ENCODE peak calls at places on chromosome 11, in five cellular contexts. U is HCT116, O is H1, E is K562, F is HepG2. Q is an unnamed sample.

GRCh38 chr11:10941429-10941828 is 83.6 kb upstream of the ZBED5 start:
- DNase-seq in U (no peak), O (no peak), E (no peak), F (no peak), Q (no peak)

GRCh38 chr11:81966340-81966739 is 767.3 kb downstream of the FAM181B start:
- DNase-seq in U (no peak), O (no peak), E (no peak), F (no peak), Q (no peak)

GRCh38 chr11:75611823-75612222 is 49.8 kb downstream of the SERPINH1 start:
- DNase-seq in U (no peak), O (no peak), E (no peak), F (no peak), Q (no peak)

GRCh38 chr11:72704783-72705287 is 30.6 kb upstream of the PDE2A start:
- DNase-seq in U (no peak), O (no peak), E (no peak), F (no peak), Q (no peak)

GRCh38 chr11:96779030-96779429 is 389.2 kb downstream of the JRKL start:
- DNase-seq in U (no peak), O (no peak), E (no peak), F (no peak), Q (no peak)

GRCh38 chr11:2271077-2271326 is 614 bp upstream of the ASCL2 start:
- DNase-seq in U (no peak), O (peak; percentile 58), E (peak; percentile 70), F (no peak), Q (no peak)

GRCh38 chr11:65814960-65815565 is 18.7 kb upstream of the SNX32 start:
- DNase-seq in U (no peak), O (no peak), E (no peak), F (no peak), Q (no peak)

GRCh38 chr11:17544181-17544622 is at the start of gene USH1C:
- DNase-seq in U (peak; percentile 29), O (peak; percentile 95), E (peak; percentile 97), F (no peak), Q (no peak)

GRCh38 chr11:128910583-128910982 is 19.4 kb downstream of the KCNJ5 start:
- DNase-seq in U (no peak), O (no peak), E (no peak), F (no peak), Q (no peak)

GRCh38 chr11:23961503-23962338 is 535.1 kb upstream of the LUZP2 start:
- DNase-seq in U (no peak), O (no peak), E (no peak), F (no peak), Q (no peak)

GRCh38 chr11:75277991-75278790 is 37.6 kb downstream of the TPBGL start:
- DNase-seq in U (no peak), O (no peak), E (no peak), F (no peak), Q (no peak)

GRCh38 chr11:61297741-61298140 is 2.6 kb upstream of the VWCE start:
- DNase-seq in U (no peak), O (no peak), E (no peak), F (peak; percentile 29), Q (no peak)

GRCh38 chr11:126959700-126960099 is 40.9 kb downstream of the KIRREL3 start:
- DNase-seq in U (no peak), O (no peak), E (no peak), F (no peak), Q (no peak)

GRCh38 chr11:22927793-22928192 is 67.5 kb upstream of the CCDC179 start:
- DNase-seq in U (no peak), O (no peak), E (no peak), F (no peak), Q (no peak)

GRCh38 chr11:71947498-71947897 is 18.7 kb downstream of the RNF121 start:
- DNase-seq in U (no peak), O (no peak), E (no peak), F (peak; percentile 98), Q (no peak)

GRCh38 chr11:76230392-76230791 is 24.1 kb upstream of the WNT11 start:
- DNase-seq in U (no peak), O (no peak), E (no peak), F (no peak), Q (no peak)

GRCh38 chr11:65917077-65917433 is 1.8 kb downstream of the C11orf68 start:
- DNase-seq in U (no peak), O (no peak), E (no peak), F (no peak), Q (no peak)

GRCh38 chr11:10982695-10983492 is 125.0 kb upstream of the ZBED5 start:
- DNase-seq in U (peak; percentile 4), O (no peak), E (no peak), F (no peak), Q (no peak)

GRCh38 chr11:41459602-41460405 is at the start of gene LRRC4C:
- DNase-seq in U (no peak), O (peak; percentile 52), E (no peak), F (no peak), Q (no peak)

GRCh38 chr11:17272823-17273222 is 3.7 kb upstream of the NUCB2 start:
- DNase-seq in U (no peak), O (no peak), E (no peak), F (no peak), Q (no peak)

GRCh38 chr11:129214710-129215295 is 22.7 kb upstream of the ARHGAP32 start:
- DNase-seq in U (no peak), O (no peak), E (no peak), F (no peak), Q (no peak)

GRCh38 chr11:12278766-12279671 is 98.4 kb upstream of the PARVA start:
- DNase-seq in U (no peak), O (no peak), E (no peak), F (peak; percentile 67), Q (no peak)

GRCh38 chr11:65429724-65430405 is 7.3 kb downstream of the NEAT1 start:
- DNase-seq in U (no peak), O (no peak), E (no peak), F (no peak), Q (no peak)

GRCh38 chr11:75667831-75668507 is 869 bp downstream of the MAP6 start:
- DNase-seq in U (no peak), O (peak; percentile 84), E (no peak), F (no peak), Q (peak; percentile 23)

GRCh38 chr11:117071344-117071787 is 26.9 kb downstream of the SIK3 start:
- DNase-seq in U (no peak), O (no peak), E (no peak), F (peak; percentile 84), Q (no peak)

GRCh38 chr11:93477684-93478234 is 65.4 kb downstream of the SMCO4 start:
- DNase-seq in U (no peak), O (no peak), E (no peak), F (no peak), Q (no peak)

GRCh38 chr11:65132988-65133700 is 1.2 kb downstream of the SYVN1 start:
- DNase-seq in U (peak; percentile 64), O (peak; percentile 75), E (peak; percentile 77), F (peak; percentile 47), Q (no peak)

GRCh38 chr11:113675565-113675964 is 30.5 kb downstream of the TMPRSS5 start:
- DNase-seq in U (no peak), O (no peak), E (no peak), F (no peak), Q (no peak)

GRCh38 chr11:132054822-132055221 is 684.4 kb downstream of the NTM start:
- DNase-seq in U (no peak), O (no peak), E (no peak), F (no peak), Q (no peak)

GRCh38 chr11:132632641-132633124 is 899.6 kb downstream of the OPCML start:
- DNase-seq in U (no peak), O (no peak), E (no peak), F (no peak), Q (no peak)

GRCh38 chr11:2933376-2934056 is 4.3 kb upstream of the PHLDA2 start:
- DNase-seq in U (peak; percentile 89), O (peak; percentile 56), E (no peak), F (no peak), Q (no peak)

GRCh38 chr11:86672007-86672621 is at the start of gene ME3:
- DNase-seq in U (no peak), O (peak; percentile 76), E (no peak), F (no peak), Q (no peak)

GRCh38 chr11:86670179-86670578 is 2.2 kb downstream of the ME3 start:
- DNase-seq in U (no peak), O (no peak), E (no peak), F (no peak), Q (no peak)

GRCh38 chr11:86669424-86669823 is 3.0 kb downstream of the ME3 start:
- DNase-seq in U (no peak), O (no peak), E (no peak), F (no peak), Q (no peak)

GRCh38 chr11:86673055-86673843 is 833 bp upstream of the ME3 start:
- DNase-seq in U (no peak), O (no peak), E (no peak), F (no peak), Q (no peak)

GRCh38 chr11:86671386-86672006 is 920 bp downstream of the ME3 start:
- DNase-seq in U (no peak), O (peak; percentile 66), E (no peak), F (no peak), Q (no peak)
- TF ChIP-seq ZNF274 in U (no peak), O (no peak), E (no peak), F (no peak), Q (no peak)

GRCh38 chr11:833114-833791 is 501 bp downstream of the CD151 start:
- DNase-seq in U (no peak), O (peak; percentile 77), E (peak; percentile 64), F (no peak), Q (no peak)
- H3K4me1 ChIP-seq in U (peaks cover 59% of the 10 kb centered on the region), O (peaks cover 40% of the 10 kb centered on the region), E (peaks cover 17% of the 10 kb centered on the region), F (peaks cover 75% of the 10 kb centered on the region), Q (peaks cover 40% of the 10 kb centered on the region)

GRCh38 chr11:46484101-46484500 is 92.5 kb upstream of the CHRM4 start:
- DNase-seq in U (no peak), O (no peak), E (no peak), F (no peak), Q (no peak)

GRCh38 chr11:46478196-46478595 is 86.6 kb upstream of the CHRM4 start:
- DNase-seq in U (no peak), O (no peak), E (no peak), F (no peak), Q (no peak)

GRCh38 chr11:46477136-46477535 is 85.6 kb upstream of the CHRM4 start:
- DNase-seq in U (no peak), O (no peak), E (no peak), F (no peak), Q (no peak)

GRCh38 chr11:46480166-46480726 is 88.7 kb upstream of the CHRM4 start:
- DNase-seq in U (no peak), O (no peak), E (no peak), F (no peak), Q (no peak)

DNA sequence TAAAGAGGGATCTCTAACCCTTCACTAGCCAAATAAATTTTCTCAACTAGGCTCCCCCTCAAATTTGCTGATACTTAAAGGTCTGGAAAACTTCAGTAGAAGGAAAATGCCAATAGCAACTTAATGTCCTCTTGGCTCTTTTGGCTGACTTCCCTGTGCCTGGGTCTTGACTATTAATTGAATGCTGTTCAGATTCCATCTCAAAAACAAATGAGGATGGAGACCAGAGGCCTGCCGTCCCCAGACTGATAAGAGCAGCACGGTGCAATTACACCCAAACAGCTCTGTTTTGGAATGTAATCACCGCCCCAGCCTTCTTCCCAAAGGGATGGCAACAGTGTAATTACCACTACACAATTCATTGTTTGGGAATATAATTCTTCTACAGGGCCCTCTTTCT is 89.3 kb upstream of the CHRM4 start:
- DNase-seq in U (no peak), O (no peak), E (no peak), F (no peak), Q (no peak)
- TF ChIP-seq ZNF274 in U (no peak), O (no peak), E (no peak), F (no peak), Q (no peak)

GRCh38 chr11:70012134-70012733 is 65.9 kb upstream of the ANO1 start:
- DNase-seq in U (no peak), O (no peak), E (no peak), F (no peak), Q (no peak)
- H3K4me1 ChIP-seq in U (peaks cover 12% of the 10 kb centered on the region), O (no peaks in the 10 kb centered on the region), E (no peaks in the 10 kb centered on the region), F (no peaks in the 10 kb centered on the region), Q (peaks cover 1% of the 10 kb centered on the region)